ENCODE peak calls at places on chromosomes 2 and 18, in four cellular contexts. B is GM12878, R is K562, H is HepG2. U is an unnamed sample.

GRCh38 chr18:22143347-22144340 is 25.7 kb upstream of the GATA6 start:
- DNase-seq in R (no peak), H (no peak), B (no peak), U (no peak)

GRCh38 chr2:45930396-45930792 is 278.9 kb downstream of the PRKCE start:
- DNase-seq in H (no peak), B (no peak), R (no peak), U (peak; percentile 26)

GRCh38 chr2:17594533-17595391 is 54.3 kb downstream of the VSNL1 start:
- DNase-seq in B (no peak), R (no peak), H (peak; percentile 29), U (no peak)

GRCh38 chr2:214069254-214069653 is 341.6 kb upstream of the VWC2L start:
- DNase-seq in B (no peak), H (peak; percentile 5), R (no peak), U (peak; percentile 52)

GRCh38 chr18:27780061-27780740 is 396.7 kb downstream of the CDH2 start:
- DNase-seq in R (no peak), H (no peak), B (no peak), U (no peak)

GRCh38 chr2:3168230-3168891 is 209.3 kb downstream of the EIPR1 start:
- DNase-seq in R (no peak), H (no peak), B (no peak), U (no peak)

GRCh38 chr2:37627715-37628114 is 43.7 kb downstream of the CDC42EP3 start:
- DNase-seq in H (no peak), B (no peak), R (no peak), U (no peak)

GRCh38 chr2:127330753-127331152 is 36.8 kb upstream of the ERCC3 start:
- DNase-seq in H (no peak), R (no peak), B (no peak), U (no peak)

GRCh38 chr2:174692256-174692830 is 71.9 kb downstream of the CHRNA1 start:
- DNase-seq in H (no peak), R (no peak), B (no peak), U (no peak)

GRCh38 chr2:230319211-230319862 is 7.7 kb upstream of the SP140L start:
- DNase-seq in R (no peak), B (peak; percentile 60), H (no peak), U (no peak)

GRCh38 chr2:30448308-30448707 is 1.3 kb downstream of the LCLAT1 start:
- DNase-seq in H (no peak), B (no peak), R (no peak), U (no peak)

GRCh38 chr18:49628993-49629795 is 67.3 kb downstream of the LIPG start:
- DNase-seq in H (peak; percentile 28), B (no peak), R (no peak), U (no peak)

DNA sequence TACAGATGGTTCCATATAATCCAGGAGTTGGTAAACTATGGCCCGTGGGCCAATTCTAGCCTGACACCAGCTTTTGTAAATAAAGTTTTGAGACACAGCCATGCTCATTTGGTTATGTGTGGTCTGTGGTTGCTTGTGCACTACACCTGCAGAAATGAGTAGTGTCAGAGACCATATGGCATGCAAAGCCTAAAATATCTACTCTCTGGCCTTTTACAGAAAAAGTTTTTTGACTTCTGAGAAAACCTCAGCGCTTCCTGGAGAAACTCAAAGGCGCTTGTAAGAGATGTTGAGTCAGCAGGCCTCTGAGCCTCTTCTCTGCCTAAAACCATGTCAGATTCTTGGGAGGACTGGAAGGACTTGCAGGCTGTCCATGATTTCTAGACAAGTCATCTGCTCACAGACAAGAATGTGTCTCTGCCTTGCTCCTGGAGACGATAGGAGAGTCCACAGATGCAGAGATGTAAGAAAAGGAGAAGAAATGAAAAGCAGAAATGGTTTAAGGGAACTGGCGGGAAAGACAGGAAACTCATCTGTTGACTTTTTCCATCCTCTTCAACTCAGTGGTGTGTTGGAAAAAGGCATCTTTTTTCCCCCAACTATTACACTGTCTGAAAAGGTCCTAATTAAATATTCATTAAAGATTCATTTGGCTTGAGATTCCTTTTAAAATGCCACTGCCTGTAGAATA is 5.2 kb downstream of the TTC39C start:
- DNase-seq in R (no peak), B (peak; percentile 83), H (no peak), U (no peak)
- TF ChIP-seq POLR2A in R (no peak), B (peak; percentile 32), H (no peak), U (no peak)

DNA sequence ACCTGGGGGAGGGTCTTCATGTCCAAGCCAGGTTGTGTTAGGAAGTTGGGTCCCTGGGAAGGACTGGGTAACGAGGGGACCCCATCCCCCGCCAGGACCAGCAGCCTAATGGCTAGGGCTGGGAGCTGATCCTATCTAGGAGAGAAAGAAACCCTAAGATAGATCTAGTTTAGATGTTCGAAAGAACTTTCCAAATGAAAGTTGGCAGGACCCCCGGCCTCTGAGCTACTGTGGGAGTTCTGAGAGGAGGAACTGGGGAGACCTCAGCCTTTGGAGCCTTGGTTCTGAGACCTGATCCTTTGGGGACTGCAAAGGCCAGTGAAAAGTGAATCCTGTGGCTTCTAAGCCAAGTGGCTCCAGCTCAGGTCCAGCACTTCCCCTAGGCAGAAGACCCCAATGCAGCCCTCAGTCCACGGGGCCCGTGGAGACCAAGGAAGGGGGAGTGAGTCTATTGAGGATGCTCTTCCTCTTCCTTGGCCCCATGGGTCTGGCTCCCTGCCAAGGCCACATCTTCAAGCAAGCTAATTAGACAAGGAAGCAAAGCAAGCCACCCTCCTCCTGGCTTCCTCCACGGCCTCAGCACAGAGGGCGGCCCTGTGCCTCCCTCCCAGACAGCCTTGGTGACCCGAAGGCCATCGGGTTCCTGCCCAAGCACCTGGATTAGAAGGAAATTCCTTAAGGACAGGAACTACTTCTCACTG is 23.5 kb downstream of the CCT7 start:
- DNase-seq in R (peak; percentile 47), B (no peak), H (no peak), U (no peak)
- TF ChIP-seq JUNB in R (no peak), B (no peak), H (no peak), U (no peak)

GRCh38 chr18:41959045-41959444 is 4.0 kb downstream of the PIK3C3 start:
- DNase-seq in R (no peak), H (no peak), B (no peak), U (no peak)
- H3K4me1 ChIP-seq in R (no peaks in the 10 kb centered on the region), H (peaks cover 18% of the 10 kb centered on the region), B (no peaks in the 10 kb centered on the region), U (peaks cover 8% of the 10 kb centered on the region)

GRCh38 chr2:200173691-200174090 is 132.8 kb upstream of the SPATS2L start:
- DNase-seq in R (no peak), B (no peak), H (no peak), U (no peak)
- TF ChIP-seq POLR2A in R (no peak), B (no peak), H (no peak), U (no peak)

GRCh38 chr18:24678113-24678512 is 217.7 kb downstream of the HRH4 start:
- DNase-seq in B (no peak), R (no peak), H (no peak), U (no peak)

GRCh38 chr18:24669502-24669901 is 209.1 kb downstream of the HRH4 start:
- DNase-seq in H (no peak), B (no peak), R (no peak), U (no peak)

GRCh38 chr18:24677011-24677410 is 216.6 kb downstream of the HRH4 start:
- DNase-seq in B (no peak), R (no peak), H (no peak), U (no peak)

GRCh38 chr18:24674236-24675004 is 214.0 kb downstream of the HRH4 start:
- DNase-seq in H (no peak), B (no peak), R (no peak), U (no peak)

DNA sequence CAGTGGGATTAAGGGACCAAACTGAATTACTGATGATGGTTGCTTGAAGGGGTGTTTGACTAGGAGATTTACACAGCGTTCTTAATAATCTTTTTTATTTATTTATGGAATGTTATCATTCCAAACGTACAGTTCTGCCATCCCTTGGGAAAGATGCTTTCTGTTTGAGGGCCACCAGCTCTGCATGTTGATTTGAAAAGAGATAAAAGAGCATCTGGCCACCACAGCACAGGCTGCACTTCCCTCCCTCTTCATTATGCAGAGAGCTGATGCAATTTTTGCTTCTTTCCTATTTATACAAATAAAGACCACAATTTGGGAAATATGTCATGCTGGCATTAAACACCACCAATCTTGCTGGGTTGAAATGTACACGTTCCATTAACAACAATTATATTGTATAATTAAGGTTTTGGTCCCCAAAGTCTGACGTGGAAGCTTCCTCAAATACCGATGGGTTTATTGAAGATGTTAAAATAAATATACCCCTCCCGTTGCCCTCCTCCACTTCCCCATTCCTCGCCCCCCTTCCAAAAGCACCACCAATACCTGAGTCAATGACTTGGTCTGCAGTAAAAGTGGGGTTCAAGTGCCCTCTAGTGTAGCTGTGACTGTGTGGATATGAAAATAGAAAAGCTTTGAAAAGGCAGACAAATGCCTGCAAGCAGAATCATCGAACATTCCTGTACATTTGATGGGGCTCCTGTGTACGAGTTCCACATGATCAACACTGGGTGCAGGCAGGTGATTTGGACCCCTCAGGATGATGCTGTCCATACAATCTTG is 211.9 kb downstream of the HRH4 start:
- DNase-seq in H (no peak), B (no peak), R (no peak), U (no peak)
- TF ChIP-seq JUNB in H (no peak), B (no peak), R (no peak), U (no peak)

GRCh38 chr2:85772841-85773491 is 19.2 kb downstream of the ATOH8 start:
- DNase-seq in R (no peak), B (no peak), H (no peak), U (no peak)

GRCh38 chr2:85774126-85774978 is 20.6 kb downstream of the ATOH8 start:
- DNase-seq in H (no peak), R (no peak), B (no peak), U (no peak)

GRCh38 chr2:85775406-85776381 is 21.9 kb downstream of the ATOH8 start:
- DNase-seq in B (no peak), H (no peak), R (no peak), U (no peak)

GRCh38 chr2:85772019-85772745 is 18.4 kb downstream of the ATOH8 start:
- DNase-seq in H (peak; percentile 97), B (no peak), R (no peak), U (peak; percentile 90)

GRCh38 chr2:85773692-85774091 is 19.9 kb downstream of the ATOH8 start:
- DNase-seq in B (no peak), R (no peak), H (no peak), U (no peak)
- H3K4me1 ChIP-seq in B (no peaks in the 10 kb centered on the region), R (no peaks in the 10 kb centered on the region), H (peaks cover 70% of the 10 kb centered on the region), U (peaks cover 56% of the 10 kb centered on the region)

DNA sequence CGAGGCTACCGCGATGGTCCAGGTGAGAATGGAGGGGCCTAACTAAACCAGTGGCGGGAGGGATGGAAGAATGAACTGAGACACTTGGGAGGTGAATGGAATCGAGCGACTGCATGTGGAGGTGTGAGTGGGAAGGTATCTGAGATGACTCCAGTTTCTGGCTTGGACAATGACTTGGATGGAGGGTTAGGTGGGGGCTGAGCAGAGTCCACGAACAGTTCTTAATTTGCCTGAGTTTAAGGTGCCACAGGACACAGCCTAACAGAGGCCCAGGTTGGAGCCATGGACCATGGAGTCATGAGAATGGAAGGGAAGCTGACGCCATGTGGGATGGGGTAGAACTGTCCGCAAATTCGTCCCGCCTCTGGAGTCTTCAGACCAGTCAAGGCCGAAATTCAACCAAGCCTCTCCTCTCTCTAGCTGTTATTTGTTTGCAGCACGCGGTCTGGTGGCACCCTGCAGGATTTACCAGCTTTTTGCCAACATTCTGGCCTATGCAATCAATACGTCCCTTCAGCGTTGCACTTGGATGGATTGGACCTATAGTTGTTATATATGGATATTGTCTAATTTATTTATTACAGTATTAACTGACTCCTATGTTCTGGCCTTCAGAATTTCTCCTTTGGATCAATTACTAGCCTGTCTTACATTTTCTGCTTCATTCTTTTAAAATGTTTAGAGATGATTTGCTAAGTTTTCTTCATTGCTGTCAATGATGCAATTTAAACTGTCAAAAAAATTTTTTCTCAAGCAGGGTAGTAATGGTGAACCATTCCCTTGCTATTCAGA is 941 bp upstream of the BOLA3 start:
- DNase-seq in H (no peak), R (no peak), B (no peak), U (no peak)
- TF ChIP-seq POLR2A in H (no peak), R (no peak), B (peak; percentile 35), U (no peak)

U was measured in A549.